ENCODE peak calls at places on chromosomes 12 and 14, in six cellular contexts. H is sigmoid colon, D is stomach, F is A549, V is tibial nerve, X is esophagus muscularis mucosa. P is an unnamed sample.

GRCh38 chr12:16607895-16608294 is 1.9 kb upstream of the LMO3 start:
- DNase-seq in H (no peak), D (no peak), F (no peak), V (no peak), X (no peak), P (no peak)

GRCh38 chr12:108442077-108442476 is 73.0 kb upstream of the FICD start:
- DNase-seq in H (no peak), D (no peak), F (no peak), V (no peak), X (no peak), P (no peak)

GRCh38 chr14:68785817-68786490 is 6.9 kb downstream of the ZFP36L1 start:
- DNase-seq in H (peak), D (peak), F (peak), V (no peak), X (peak), P (peak)

GRCh38 chr12:108837239-108837638 is 20.1 kb downstream of the SSH1 start:
- DNase-seq in H (no peak), D (no peak), F (no peak), V (no peak), X (no peak), P (no peak)

GRCh38 chr12:71685312-71685906 is 473 bp upstream of the TMEM19 start:
- DNase-seq in H (no peak), D (no peak), F (no peak), V (no peak), X (no peak), P (peak)

GRCh38 chr12:69106482-69107118 is 132.8 kb upstream of the CPSF6 start:
- DNase-seq in H (no peak), D (no peak), F (no peak), V (no peak), X (no peak), P (no peak)

GRCh38 chr12:76240281-76240680 is 107.9 kb downstream of the BBS10 start:
- DNase-seq in H (no peak), D (no peak), F (no peak), V (no peak), X (no peak), P (no peak)

GRCh38 chr12:3130053-3130805 is 53.0 kb downstream of the TSPAN9 start:
- DNase-seq in H (no peak), D (no peak), F (no peak), V (no peak), X (no peak), P (no peak)

GRCh38 chr12:67754933-67755697 is 106.6 kb downstream of the DYRK2 start:
- DNase-seq in H (no peak), D (peak), F (no peak), V (no peak), X (no peak), P (no peak)

GRCh38 chr14:104586832-104587620 is 7.5 kb downstream of the C14orf180 start:
- DNase-seq in H (no peak), D (peak), F (no peak), V (no peak), X (no peak), P (no peak)

GRCh38 chr14:21054123-21054767 is 3.4 kb upstream of the RNASE8 start:
- DNase-seq in H (no peak), D (no peak), F (no peak), V (no peak), X (no peak), P (peak)

GRCh38 chr12:89977356-89978185 is 268.9 kb upstream of the ATP2B1 start:
- DNase-seq in H (no peak), D (no peak), F (no peak), V (no peak), X (no peak), P (no peak)

GRCh38 chr12:87820524-87821194 is 208.5 kb downstream of the C12orf50 start:
- DNase-seq in H (no peak), D (no peak), F (no peak), V (no peak), X (no peak), P (no peak)

GRCh38 chr14:36509056-36509917 is 10.7 kb downstream of the NKX2-1 start:
- DNase-seq in H (no peak), D (no peak), F (no peak), V (no peak), X (no peak), P (no peak)

GRCh38 chr12:68560823-68561422 is 49.8 kb upstream of the RAP1B start:
- DNase-seq in H (no peak), D (no peak), F (no peak), V (no peak), X (no peak), P (no peak)

GRCh38 chr12:31245822-31246469 is 80.0 kb downstream of the SINHCAF start:
- DNase-seq in H (no peak), D (no peak), F (no peak), V (no peak), X (peak), P (no peak)

GRCh38 chr12:57523706-57524614 is 1.3 kb downstream of the MBD6 start:
- DNase-seq in H (no peak), D (no peak), F (no peak), V (no peak), X (no peak), P (no peak)

GRCh38 chr12:18373176-18373575 is 111.9 kb downstream of the PIK3C2G start:
- DNase-seq in H (no peak), D (no peak), F (no peak), V (no peak), X (no peak), P (no peak)

GRCh38 chr12:103334447-103334846 is 161.3 kb downstream of the C12orf42 start:
- DNase-seq in H (no peak), D (no peak), F (no peak), V (no peak), X (no peak), P (no peak)

GRCh38 chr12:93244514-93245077 is 133.1 kb upstream of the NUDT4 start:
- DNase-seq in H (no peak), D (no peak), F (no peak), V (no peak), X (peak), P (no peak)

GRCh38 chr14:53355581-53356112 is 202.5 kb upstream of the DDHD1 start:
- DNase-seq in H (no peak), D (no peak), F (peak), V (no peak), X (no peak), P (no peak)

GRCh38 chr12:128810182-128811127 is 13.3 kb downstream of the SLC15A4 start:
- DNase-seq in H (peak), D (peak), F (no peak), V (no peak), X (no peak), P (peak)
- TF ChIP-seq EP300 in H (no peak), D (no peak), F (no peak), V (no peak), X (no peak), P (no peak)

GRCh38 chr12:95637010-95637409 is 85.7 kb upstream of the USP44 start:
- DNase-seq in H (no peak), D (no peak), F (no peak), V (no peak), X (no peak), P (no peak)

GRCh38 chr12:95633671-95634465 is 82.6 kb upstream of the USP44 start:
- DNase-seq in H (no peak), D (no peak), F (no peak), V (peak), X (no peak), P (peak)

GRCh38 chr12:95637471-95638155 is 86.3 kb upstream of the USP44 start:
- DNase-seq in H (no peak), D (no peak), F (no peak), V (no peak), X (no peak), P (no peak)

GRCh38 chr12:95633049-95633545 is 81.8 kb upstream of the USP44 start:
- DNase-seq in H (no peak), D (peak), F (peak), V (no peak), X (no peak), P (peak)

GRCh38 chr12:95634622-95635621 is 83.6 kb upstream of the USP44 start:
- DNase-seq in H (no peak), D (peak), F (no peak), V (no peak), X (no peak), P (peak)
- H3K27ac ChIP-seq in H (no peak), D (peak), F (peak), V (no peak), X (no peak), P (peak)

DNA sequence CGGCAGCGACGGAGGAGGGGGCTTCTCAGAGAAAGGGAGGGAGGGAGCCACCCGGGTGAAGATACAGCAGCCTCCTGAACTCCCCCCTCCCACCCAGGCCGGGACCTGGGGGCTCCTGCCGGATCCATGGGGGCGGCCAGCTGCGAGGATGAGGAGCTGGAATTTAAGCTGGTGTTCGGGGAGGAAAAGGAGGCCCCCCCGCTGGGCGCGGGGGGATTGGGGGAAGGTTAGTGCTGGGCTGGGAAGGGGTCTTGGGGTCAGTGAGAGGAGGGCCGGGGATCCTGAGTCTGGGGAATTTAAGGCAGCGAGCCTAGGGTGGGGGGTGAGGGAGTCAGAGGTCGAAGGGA is 204 bp downstream of the NFATC4 start:
- DNase-seq in H (no peak), D (no peak), F (no peak), V (no peak), X (no peak), P (no peak)
- TF ChIP-seq POLR2A in H (no peak), D (no peak), F (no peak), V (no peak), X (no peak), P (no peak)

GRCh38 chr12:82867782-82868505 is 181.2 kb downstream of the TMTC2 start:
- DNase-seq in H (no peak), D (no peak), F (no peak), V (no peak), X (no peak), P (no peak)

GRCh38 chr12:82862876-82863649 is 176.4 kb downstream of the TMTC2 start:
- DNase-seq in H (no peak), D (no peak), F (no peak), V (no peak), X (no peak), P (no peak)

GRCh38 chr12:82862069-82862841 is 175.5 kb downstream of the TMTC2 start:
- DNase-seq in H (no peak), D (no peak), F (no peak), V (no peak), X (no peak), P (no peak)

GRCh38 chr12:82866946-82867345 is 180.2 kb downstream of the TMTC2 start:
- DNase-seq in H (no peak), D (no peak), F (no peak), V (no peak), X (no peak), P (no peak)

GRCh38 chr12:82866227-82866803 is 179.6 kb downstream of the TMTC2 start:
- DNase-seq in H (no peak), D (no peak), F (no peak), V (no peak), X (no peak), P (no peak)
- TF ChIP-seq EP300 in H (no peak), D (no peak), F (no peak), V (no peak), X (no peak), P (no peak)

GRCh38 chr12:106108187-106108816 is 30.5 kb downstream of the NUAK1 start:
- DNase-seq in H (peak), D (no peak), F (no peak), V (no peak), X (no peak), P (peak)
- H3K27ac ChIP-seq in H (no peak), D (peak), F (peak), V (peak), X (no peak), P (peak)

GRCh38 chr12:119202121-119202527 is 23.4 kb downstream of the HSPB8 start:
- DNase-seq in H (no peak), D (no peak), F (no peak), V (no peak), X (no peak), P (no peak)

GRCh38 chr12:119202544-119202943 is 23.8 kb downstream of the HSPB8 start:
- DNase-seq in H (no peak), D (no peak), F (no peak), V (no peak), X (no peak), P (no peak)

GRCh38 chr12:119204137-119204536 is 25.4 kb downstream of the HSPB8 start:
- DNase-seq in H (no peak), D (no peak), F (no peak), V (no peak), X (no peak), P (no peak)

GRCh38 chr12:119198440-119198839 is 19.7 kb downstream of the HSPB8 start:
- DNase-seq in H (no peak), D (no peak), F (no peak), V (no peak), X (no peak), P (no peak)

GRCh38 chr12:119200601-119201000 is 21.9 kb downstream of the HSPB8 start:
- DNase-seq in H (no peak), D (no peak), F (no peak), V (no peak), X (no peak), P (no peak)
- TF ChIP-seq POLR2A in H (no peak), D (no peak), F (no peak), V (no peak), X (no peak), P (no peak)

DNA sequence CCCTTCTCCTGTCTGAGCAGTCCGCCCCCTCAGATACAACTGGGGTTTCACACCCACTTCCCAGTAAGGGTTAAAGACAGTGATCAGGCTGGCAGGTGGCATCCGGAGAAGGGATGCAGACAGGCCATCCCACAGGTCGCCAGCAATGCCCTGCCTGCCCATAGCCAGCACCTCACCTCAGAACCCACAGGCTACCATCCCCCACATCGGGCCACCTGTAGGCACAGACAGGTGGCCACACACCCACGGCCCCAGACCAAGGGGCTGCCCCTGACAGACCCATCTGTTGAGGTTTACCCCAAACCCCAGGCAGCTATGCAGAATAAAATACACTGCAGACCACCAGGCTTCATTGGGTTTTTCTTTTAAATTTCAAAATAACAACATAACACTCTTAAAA is 57.5 kb downstream of the CCNK start:
- DNase-seq in H (no peak), D (no peak), F (no peak), V (no peak), X (no peak), P (no peak)
- TF ChIP-seq EP300 in H (no peak), D (no peak), F (no peak), V (no peak), X (no peak), P (no peak)

DNA sequence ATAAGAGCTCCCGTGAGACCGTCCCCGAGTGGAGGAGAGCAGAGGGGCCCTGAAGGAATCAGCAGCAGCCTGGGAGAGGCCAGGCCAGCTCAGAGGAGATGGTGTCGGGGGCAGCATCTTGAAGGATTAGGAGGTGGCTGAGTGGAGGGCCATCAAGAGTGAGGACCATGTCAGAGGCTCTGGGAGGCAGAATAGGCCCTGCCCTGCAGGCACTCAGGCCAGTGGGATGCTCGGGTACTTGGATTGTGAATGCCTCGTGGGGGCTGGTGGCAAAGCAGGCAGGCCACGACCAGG is 47.7 kb downstream of the IL31 start:
- DNase-seq in H (no peak), D (no peak), F (no peak), V (no peak), X (no peak), P (no peak)
- H3K27ac ChIP-seq in H (peak), D (no peak), F (peak), V (no peak), X (no peak), P (peak)

P was measured in transverse colon.